ENCODE peak calls at places on chromosomes 6 and 20, in ten cellular contexts. R, U, M, A, E, Q, N, O, K and S are unnamed samples.
A peak's percentile ranks its signal among the peaks of the same experiment; 100 is the strongest.

GRCh38 chr20:63540417-63541186 is 3.4 kb upstream of the PTK6 start:
- DNase-seq in N (no peak), R (no peak), Q (no peak), M (no peak), U (no peak), O (no peak), A (no peak), E (no peak), K (no peak), S (no peak)

GRCh38 chr6:168370310-168370991 is 50.9 kb upstream of the DACT2 start:
- DNase-seq in U (peak; percentile 85), E (peak; percentile 79), R (peak; percentile 82), O (peak; percentile 90), K (peak; percentile 50), A (peak; percentile 5), Q (peak; percentile 22), M (peak; percentile 89), N (no peak), S (peak; percentile 5)

GRCh38 chr6:56593801-56594318 is 48.8 kb downstream of the DST start:
- DNase-seq in A (no peak), Q (no peak), O (no peak), N (peak; percentile 5), M (no peak), R (no peak), K (peak; percentile 22), E (no peak), U (no peak), S (no peak)

GRCh38 chr6:157261606-157262005 is 61.7 kb downstream of the TMEM242 start:
- DNase-seq in R (no peak), O (no peak), K (no peak), A (no peak), M (no peak), U (no peak), E (no peak), N (no peak), Q (no peak), S (no peak)

GRCh38 chr6:154343473-154344308 is 12.9 kb downstream of the IPCEF1 start:
- DNase-seq in A (peak; percentile 87), K (peak; percentile 48), R (no peak), M (no peak), E (peak; percentile 75), N (no peak), Q (no peak), U (no peak), O (peak; percentile 38), S (peak; percentile 65)

GRCh38 chr6:2793491-2794151 is 28.4 kb downstream of the WRNIP1 start:
- DNase-seq in A (peak; percentile 53), Q (peak; percentile 8), M (peak; percentile 60), R (no peak), K (no peak), E (no peak), N (no peak), U (no peak), O (no peak), S (no peak)

GRCh38 chr6:106508836-106509235 is 120.5 kb downstream of the RTN4IP1 start:
- DNase-seq in E (no peak), R (no peak), U (no peak), A (peak; percentile 82), N (no peak), M (no peak), Q (no peak), O (no peak), K (peak; percentile 75), S (peak; percentile 52)

GRCh38 chr6:144411506-144412165 is 126.5 kb downstream of the UTRN start:
- DNase-seq in M (no peak), N (no peak), E (no peak), A (peak; percentile 64), K (no peak), U (no peak), Q (no peak), R (no peak), O (no peak), S (peak; percentile 45)

GRCh38 chr6:107803957-107804356 is 20.2 kb downstream of the SCML4 start:
- DNase-seq in E (no peak), R (no peak), M (no peak), N (no peak), U (no peak), K (no peak), O (no peak), Q (no peak), A (peak; percentile 10), S (no peak)

GRCh38 chr6:35213824-35214756 is at the start of gene SCUBE3:
- DNase-seq in Q (no peak), M (peak; percentile 67), U (no peak), N (no peak), O (peak; percentile 48), K (peak; percentile 36), E (peak; percentile 23), A (peak; percentile 20), R (peak; percentile 44), S (peak; percentile 34)

GRCh38 chr20:39795401-39796272 is 833.5 kb downstream of the DHX35 start:
- DNase-seq in M (no peak), E (peak; percentile 17), N (no peak), U (no peak), Q (no peak), O (no peak), K (no peak), R (no peak), A (peak; percentile 91), S (peak; percentile 73)

GRCh38 chr6:24581084-24581669 is 64.8 kb downstream of the KIAA0319 start:
- DNase-seq in U (peak; percentile 72), E (peak; percentile 78), Q (peak; percentile 58), A (peak; percentile 41), N (no peak), M (peak; percentile 80), O (peak; percentile 68), R (peak; percentile 64), K (peak; percentile 73), S (peak; percentile 57)

GRCh38 chr6:7532232-7532631 is 9.2 kb upstream of the DSP start:
- DNase-seq in Q (no peak), K (no peak), M (no peak), O (no peak), E (peak; percentile 63), A (peak; percentile 89), R (no peak), N (no peak), U (no peak), S (no peak)

DNA sequence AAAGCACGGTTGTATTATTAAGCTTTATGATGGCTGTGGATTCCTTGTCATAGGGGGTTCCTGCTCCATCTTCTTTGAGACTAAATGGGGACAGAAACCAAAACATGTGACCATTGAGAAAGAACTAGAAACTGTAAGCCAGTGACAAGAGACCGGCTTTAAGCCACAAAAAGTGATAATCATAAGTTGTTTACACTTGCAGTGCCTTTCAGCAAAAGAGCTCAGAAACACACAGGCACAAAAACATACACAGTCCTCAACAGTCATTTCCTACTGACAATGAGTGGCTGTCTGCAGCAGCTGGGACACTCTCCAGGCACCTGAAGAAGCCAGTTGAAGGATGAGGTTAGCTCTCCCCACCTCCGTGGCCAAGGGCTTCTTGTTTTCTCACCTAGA is 20.0 kb upstream of the UBE2J1 start:
- DNase-seq in R (no peak), N (no peak), U (no peak), E (no peak), Q (no peak), M (no peak), O (no peak), A (no peak), K (no peak), S (no peak)
- H3K4me3 ChIP-seq in R (no peak overlapping the region), N (no peak overlapping the region), U (no peak overlapping the region), E (no peak overlapping the region), Q (no peak overlapping the region), M (no peak overlapping the region), O (no peak overlapping the region), A (no peak overlapping the region), K (no peak overlapping the region), S (no peak overlapping the region)

GRCh38 chr20:31785089-31785488 is 34.1 kb upstream of the MYLK2 start:
- DNase-seq in N (no peak), U (no peak), Q (no peak), O (no peak), R (no peak), K (no peak), M (no peak), A (peak; percentile 29), E (no peak), S (no peak)
- H3K4me3 ChIP-seq in N (no peak overlapping the region), U (no peak overlapping the region), Q (no peak overlapping the region), O (no peak overlapping the region), R (no peak overlapping the region), K (no peak overlapping the region), M (no peak overlapping the region), A (no peak overlapping the region), E (no peak overlapping the region), S (no peak overlapping the region)

DNA sequence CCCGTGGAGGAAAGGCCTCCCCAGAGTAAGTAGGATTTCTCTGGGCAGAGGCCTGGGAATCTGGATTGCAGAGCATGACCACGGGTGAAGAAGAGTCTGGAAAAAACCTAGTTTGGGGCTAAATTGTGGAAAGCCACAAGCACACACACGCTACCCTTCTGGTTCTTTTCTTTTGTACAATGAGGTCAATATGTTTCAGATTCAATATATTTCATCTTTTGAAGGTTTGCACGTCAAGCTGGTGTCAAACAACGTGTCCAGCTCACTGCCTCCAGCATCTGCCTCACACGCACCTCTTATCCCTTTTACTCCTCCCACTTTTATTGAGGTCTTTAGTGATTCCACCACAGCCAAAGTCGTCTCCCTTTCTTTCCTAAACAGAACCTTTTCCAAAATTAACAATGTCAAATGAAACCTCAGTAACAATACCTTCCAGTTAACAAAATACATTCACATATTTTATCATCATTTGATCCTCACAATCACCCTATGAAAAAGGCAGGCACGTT is 773 bp upstream of the EPB41L2 start:
- DNase-seq in M (no peak), N (no peak), E (no peak), R (no peak), K (no peak), Q (no peak), O (no peak), A (no peak), U (no peak), S (no peak)
- H3K4me3 ChIP-seq in M (peak overlapping the region; percentile 92), N (peak overlapping the region; percentile 63), E (peak overlapping the region; percentile 81), R (peak overlapping the region; percentile 96), K (peak overlapping the region; percentile 82), Q (peak overlapping the region; percentile 59), O (peak overlapping the region; percentile 98), A (peak overlapping the region; percentile 74), U (peak overlapping the region; percentile 91), S (peak overlapping the region; percentile 73)

GRCh38 chr6:131065112-131065823 is 2.2 kb upstream of the EPB41L2 start:
- DNase-seq in Q (no peak), U (no peak), R (no peak), K (no peak), E (no peak), N (no peak), A (peak; percentile 38), M (no peak), O (no peak), S (no peak)

GRCh38 chr6:131062245-131063027 is 609 bp downstream of the EPB41L2 start:
- DNase-seq in M (peak; percentile 78), R (no peak), Q (peak; percentile 14), O (peak; percentile 69), K (no peak), N (no peak), U (peak; percentile 59), A (no peak), E (peak; percentile 28), S (no peak)

GRCh38 chr6:131061041-131061770 is 1.8 kb downstream of the EPB41L2 start:
- DNase-seq in R (no peak), N (no peak), M (no peak), E (no peak), O (no peak), K (peak; percentile 55), U (no peak), Q (no peak), A (no peak), S (peak; percentile 63)

GRCh38 chr6:131061771-131062160 is 1.3 kb downstream of the EPB41L2 start:
- DNase-seq in E (no peak), A (no peak), U (no peak), R (no peak), O (no peak), K (no peak), N (no peak), Q (no peak), M (no peak), S (no peak)

GRCh38 chr6:131063028-131063763 is at the start of gene EPB41L2:
- DNase-seq in R (peak; percentile 91), U (peak; percentile 93), Q (peak; percentile 76), E (peak; percentile 90), N (no peak), A (peak; percentile 67), O (peak; percentile 96), K (peak; percentile 91), M (peak; percentile 97), S (peak; percentile 93)
- H3K4me3 ChIP-seq in R (peak within 1 kb of the TSS; percentile 96), U (peak within 1 kb of the TSS; percentile 91), Q (peak within 1 kb of the TSS; percentile 59), E (peak within 1 kb of the TSS; percentile 81), N (peak within 1 kb of the TSS; percentile 63), A (peak within 1 kb of the TSS; percentile 74), O (peak within 1 kb of the TSS; percentile 98), K (peak within 1 kb of the TSS; percentile 82), M (peak within 1 kb of the TSS; percentile 92), S (peak within 1 kb of the TSS; percentile 73)